ENCODE peak calls at places on chromosomes 3 and 15, in nine cellular contexts. L is CD8-positive, alpha-beta memory T cell; Y is body of pancreas; G is dorsolateral prefrontal cortex; A is stimulated activated CD4-positive, alpha-beta T cell treated with anti-CD3 and anti-CD28 coated beads, Interleukin-4, amount 100 ng/mL, for 1 hour; B is AG09319; P is IMR-90; V is HT-29; F is NCI-H2171 treated with DMSO at 0.1 percent for 48 hours. H is an unnamed sample.

GRCh38 chr15:73802336-73803105 is 49.4 kb upstream of the INSYN1 start:
- DNase-seq in P (no peak), Y (no peak), L (no peak), A (no peak), F (no peak), B (no peak), V (no peak), G (no peak), H (no peak)

GRCh38 chr3:18443670-18444596 is 18.8 kb upstream of the SATB1 start:
- DNase-seq in P (no peak), V (peak), F (peak), B (no peak), L (no peak), G (peak), A (peak), Y (peak), H (no peak)

GRCh38 chr3:149970716-149971402 is at the start of gene PFN2:
- DNase-seq in B (peak), G (peak), V (peak), A (peak), L (peak), P (peak), F (peak), Y (peak), H (peak)

GRCh38 chr15:51888593-51889195 is 59.2 kb downstream of the TMOD3 start:
- DNase-seq in A (no peak), P (peak), Y (no peak), L (no peak), V (peak), B (no peak), F (peak), G (no peak), H (no peak)

GRCh38 chr3:100496711-100497261 is 4.4 kb downstream of the TMEM45A start:
- DNase-seq in B (no peak), A (no peak), V (no peak), L (no peak), P (peak), G (no peak), Y (no peak), F (no peak), H (no peak)

GRCh38 chr3:123344941-123345594 is 103.8 kb downstream of the ADCY5 start:
- DNase-seq in A (no peak), G (peak), P (no peak), V (no peak), L (no peak), B (no peak), Y (no peak), F (no peak), H (no peak)

GRCh38 chr15:97174886-97175540 is 785.5 kb upstream of the ARRDC4 start:
- DNase-seq in F (no peak), A (no peak), L (no peak), B (no peak), V (no peak), Y (no peak), P (no peak), G (no peak), H (no peak)

GRCh38 chr3:143613226-143613625 is 235.0 kb downstream of the SLC9A9 start:
- DNase-seq in V (no peak), P (no peak), L (no peak), B (no peak), A (no peak), G (no peak), F (no peak), Y (no peak), H (no peak)

GRCh38 chr3:184642623-184643308 is 69.1 kb downstream of the MAGEF1 start:
- DNase-seq in L (no peak), F (no peak), A (no peak), P (no peak), B (no peak), Y (no peak), G (no peak), V (no peak), H (no peak)

GRCh38 chr3:26108846-26109489 is 319.1 kb downstream of the OXSM start:
- DNase-seq in B (no peak), P (no peak), F (no peak), G (no peak), Y (no peak), V (no peak), L (no peak), A (no peak), H (no peak)

GRCh38 chr3:140736863-140737460 is 59.1 kb downstream of the TRIM42 start:
- DNase-seq in P (no peak), L (no peak), G (peak), Y (peak), F (peak), V (peak), A (no peak), B (no peak), H (peak)

GRCh38 chr15:80339601-80340000 is 64.6 kb upstream of the ARNT2 start:
- DNase-seq in A (no peak), Y (no peak), F (no peak), B (no peak), G (no peak), L (no peak), V (no peak), P (no peak), H (no peak)

GRCh38 chr3:39128951-39129350 is 21.5 kb downstream of the TTC21A start:
- DNase-seq in P (no peak), A (no peak), F (no peak), G (no peak), Y (no peak), V (no peak), L (no peak), B (no peak), H (no peak)

GRCh38 chr3:62109534-62109933 is 263.8 kb downstream of the FEZF2 start:
- DNase-seq in B (peak), G (peak), P (peak), L (no peak), F (no peak), V (no peak), A (no peak), Y (no peak), H (no peak)

GRCh38 chr3:126257984-126258383 is 77.6 kb upstream of the ALDH1L1 start:
- DNase-seq in L (no peak), P (no peak), V (no peak), G (no peak), B (no peak), A (no peak), F (no peak), Y (no peak), H (no peak)

GRCh38 chr3:63911395-63911900 is 735 bp downstream of the SCAANT1 start:
- DNase-seq in B (no peak), P (no peak), G (no peak), L (no peak), A (no peak), V (peak), Y (no peak), F (peak), H (no peak)

H was measured in amygdala.